ENCODE peak calls at places on chromosomes 1 and 21, in nine cellular contexts. P is RWPE1; Y is activated naive CD4-positive, alpha-beta T cell; M is stimulated activated CD4-positive, alpha-beta T cell treated with anti-CD3 and anti-CD28 coated beads, Interleukin-4, amount 100 ng/mL, for 48 hours; F is EH; G is left colon; S is activated T-cell treated with anti-CD3 and anti-CD28 coated beads, Interleukin-2, amount 50 U/mL, for 1 hour; R is B cell; V is A172. H is an unnamed sample.

GRCh38 chr1:192573499-192573898 is 2.1 kb upstream of the RGS1 start:
- DNase-seq in P (no peak), Y (no peak), M (no peak), F (peak), G (no peak), S (no peak), R (no peak), V (peak), H (no peak)

GRCh38 chr21:36791150-36791549 is 92.2 kb downstream of the SIM2 start:
- DNase-seq in P (no peak), Y (no peak), M (no peak), F (no peak), G (no peak), S (no peak), R (no peak), V (no peak), H (no peak)

GRCh38 chr1:13541435-13542215 is 27.8 kb upstream of the LRRC38 start:
- DNase-seq in P (no peak), Y (no peak), M (no peak), F (no peak), G (no peak), S (no peak), R (no peak), V (no peak), H (no peak)

GRCh38 chr1:231091853-231092301 is 51.8 kb upstream of the FAM89A start:
- DNase-seq in P (no peak), Y (no peak), M (peak), F (peak), G (peak), S (peak), R (no peak), V (no peak), H (no peak)

GRCh38 chr1:175197536-175197935 is 5.0 kb upstream of the KIAA0040 start:
- DNase-seq in P (peak), Y (no peak), M (no peak), F (peak), G (no peak), S (no peak), R (no peak), V (peak), H (no peak)

GRCh38 chr1:239997515-239998311 is 94.0 kb upstream of the FMN2 start:
- DNase-seq in P (no peak), Y (no peak), M (peak), F (peak), G (peak), S (no peak), R (no peak), V (no peak), H (no peak)

GRCh38 chr1:44294588-44295007 is 60.5 kb downstream of the ERI3 start:
- DNase-seq in P (no peak), Y (no peak), M (no peak), F (peak), G (peak), S (no peak), R (no peak), V (peak), H (no peak)

GRCh38 chr1:3981261-3981660 is 81.2 kb upstream of the C1orf174 start:
- DNase-seq in P (no peak), Y (no peak), M (no peak), F (no peak), G (no peak), S (no peak), R (no peak), V (no peak), H (no peak)

GRCh38 chr1:10759413-10760200 is 36.8 kb downstream of the CASZ1 start:
- DNase-seq in P (no peak), Y (no peak), M (no peak), F (no peak), G (peak), S (no peak), R (no peak), V (no peak), H (no peak)

GRCh38 chr21:27126140-27126539 is 159.3 kb upstream of the ADAMTS5 start:
- DNase-seq in P (no peak), Y (no peak), M (no peak), F (no peak), G (no peak), S (no peak), R (no peak), V (no peak), H (no peak)

GRCh38 chr1:35725591-35725990 is 6.9 kb upstream of the C1orf216 start:
- DNase-seq in P (no peak), Y (no peak), M (no peak), F (peak), G (no peak), S (no peak), R (no peak), V (no peak), H (no peak)

GRCh38 chr1:97307151-97307550 is 585.6 kb downstream of the PTBP2 start:
- DNase-seq in P (no peak), Y (no peak), M (no peak), F (no peak), G (no peak), S (no peak), R (no peak), V (no peak), H (no peak)

GRCh38 chr1:74733616-74734484 is 898 bp downstream of the TYW3 start:
- DNase-seq in P (peak), Y (no peak), M (peak), F (peak), G (peak), S (no peak), R (peak), V (peak), H (no peak)

GRCh38 chr1:153790282-153790995 is 15.2 kb downstream of the SLC27A3 start:
- DNase-seq in P (no peak), Y (no peak), M (no peak), F (peak), G (peak), S (no peak), R (no peak), V (no peak), H (no peak)

GRCh38 chr1:246122071-246122470 is 385.0 kb downstream of the SMYD3 start:
- DNase-seq in P (no peak), Y (no peak), M (no peak), F (no peak), G (no peak), S (no peak), R (no peak), V (no peak), H (no peak)

GRCh38 chr1:90713741-90714509 is 3.2 kb downstream of the BARHL2 start:
- DNase-seq in P (no peak), Y (no peak), M (no peak), F (no peak), G (no peak), S (no peak), R (no peak), V (no peak), H (no peak)

GRCh38 chr1:218829143-218829542 is 344.5 kb upstream of the LYPLAL1 start:
- DNase-seq in P (no peak), Y (no peak), M (no peak), F (peak), G (no peak), S (no peak), R (no peak), V (no peak), H (no peak)

GRCh38 chr21:41366522-41367151 is 4.8 kb downstream of the MX2 start:
- DNase-seq in P (peak), Y (no peak), M (no peak), F (peak), G (peak), S (no peak), R (no peak), V (peak), H (no peak)

H was measured in RWPE2.